ENCODE peak calls at places on chromosome 3, in six cellular contexts. C, E, S, I, M and T are unnamed samples. For H3K79me1, the result is how much of the 10 kb centered on the place peaks cover.

GRCh38 chr3:130905551-130905950 is 11.7 kb downstream of the ATP2C1 start:
- DNase-seq in C (peak), E (no peak), S (no peak), I (no peak), M (peak), T (no peak)

GRCh38 chr3:58009749-58010535 is 1.7 kb downstream of the FLNB start:
- DNase-seq in C (no peak), E (peak), S (no peak), I (no peak), M (peak), T (peak)

GRCh38 chr3:173045770-173046382 is 95.2 kb downstream of the SPATA16 start:
- DNase-seq in C (no peak), E (peak), S (no peak), I (no peak), M (peak), T (no peak)

GRCh38 chr3:52682016-52682415 is 3.7 kb downstream of the PBRM1 start:
- DNase-seq in C (peak), E (peak), S (no peak), I (no peak), M (peak), T (no peak)

GRCh38 chr3:130711885-130712284 is 34.7 kb downstream of the PIK3R4 start:
- DNase-seq in C (peak), E (no peak), S (no peak), I (no peak), M (no peak), T (no peak)

GRCh38 chr3:133833880-133834620 is 28.4 kb downstream of the SRPRB start:
- DNase-seq in C (no peak), E (no peak), S (peak), I (no peak), M (no peak), T (peak)

GRCh38 chr3:157311633-157312365 is 124.9 kb upstream of the PTX3 start:
- DNase-seq in C (peak), E (peak), S (no peak), I (no peak), M (peak), T (no peak)

GRCh38 chr3:108091498-108092259 is 848 bp upstream of the CD47 start:
- DNase-seq in C (no peak), E (peak), S (peak), I (no peak), M (no peak), T (peak)

GRCh38 chr3:196609343-196609775 is 30.1 kb upstream of the NRROS start:
- DNase-seq in C (peak), E (peak), S (peak), I (peak), M (peak), T (peak)

GRCh38 chr3:169562988-169563774 is 100.3 kb downstream of the MECOM start:
- DNase-seq in C (no peak), E (peak), S (no peak), I (no peak), M (no peak), T (no peak)

GRCh38 chr3:160006282-160007163 is 17.9 kb downstream of the IL12A start:
- DNase-seq in C (peak), E (peak), S (no peak), I (peak), M (peak), T (peak)

GRCh38 chr3:123105201-123106189 is 38.7 kb downstream of the PDIA5 start:
- DNase-seq in C (no peak), E (no peak), S (no peak), I (peak), M (no peak), T (no peak)

GRCh38 chr3:32018723-32019564 is 37.4 kb downstream of the ZNF860 start:
- DNase-seq in C (peak), E (peak), S (no peak), I (peak), M (peak), T (no peak)

GRCh38 chr3:134315286-134316106 is 58.8 kb downstream of the AMOTL2 start:
- DNase-seq in C (peak), E (peak), S (peak), I (no peak), M (peak), T (peak)

GRCh38 chr3:123201223-123201556 is 553 bp upstream of the SEC22A start:
- DNase-seq in C (no peak), E (no peak), S (no peak), I (no peak), M (no peak), T (no peak)

GRCh38 chr3:99868438-99868723 is 50.7 kb downstream of the CMSS1 start:
- DNase-seq in C (peak), E (no peak), S (no peak), I (no peak), M (peak), T (no peak)

GRCh38 chr3:118842147-118842863 is 192.3 kb downstream of the IGSF11 start:
- DNase-seq in C (no peak), E (no peak), S (no peak), I (peak), M (peak), T (no peak)

GRCh38 chr3:171116802-171117395 is 90.4 kb upstream of the SLC2A2 start:
- DNase-seq in C (no peak), E (no peak), S (no peak), I (no peak), M (no peak), T (no peak)

GRCh38 chr3:174821477-174821876 is 37.7 kb upstream of the NAALADL2 start:
- DNase-seq in C (peak), E (no peak), S (no peak), I (no peak), M (peak), T (no peak)

GRCh38 chr3:30604091-30604490 is 2.3 kb upstream of the TGFBR2 start:
- DNase-seq in C (peak), E (no peak), S (no peak), I (no peak), M (no peak), T (no peak)

GRCh38 chr3:21509706-21510105 is 241.3 kb downstream of the ZNF385D start:
- DNase-seq in C (no peak), E (no peak), S (no peak), I (no peak), M (no peak), T (no peak)

GRCh38 chr3:157089455-157090221 is 70.3 kb downstream of the CCNL1 start:
- DNase-seq in C (peak), E (peak), S (no peak), I (no peak), M (peak), T (no peak)

GRCh38 chr3:72641072-72641471 is 207.2 kb downstream of the SHQ1 start:
- DNase-seq in C (no peak), E (no peak), S (no peak), I (no peak), M (no peak), T (no peak)

GRCh38 chr3:141644931-141645330 is 93.2 kb upstream of the RNF7 start:
- DNase-seq in C (peak), E (peak), S (peak), I (peak), M (peak), T (peak)

GRCh38 chr3:78569820-78570219 is 1198.0 kb downstream of the ROBO1 start:
- DNase-seq in C (no peak), E (no peak), S (no peak), I (no peak), M (no peak), T (no peak)

DNA sequence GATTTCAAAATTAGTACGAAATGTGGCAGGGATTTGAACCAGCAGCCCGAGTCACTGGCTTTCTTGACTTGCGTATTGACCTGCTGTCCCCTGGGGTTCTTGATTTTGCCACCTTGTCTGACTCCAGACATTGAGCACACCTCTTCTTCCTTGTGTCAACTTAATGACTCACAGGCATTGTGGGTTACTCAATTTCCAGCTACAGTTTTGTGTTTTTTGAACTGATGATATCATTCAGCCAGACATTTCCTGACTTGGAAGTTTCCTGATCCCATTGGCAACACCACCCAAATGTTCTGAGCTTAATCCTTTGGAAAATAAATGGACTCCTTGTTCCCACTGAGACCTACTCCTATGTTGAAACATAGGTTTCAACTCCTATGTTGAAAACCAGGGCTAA is 64.2 kb downstream of the MOBP start:
- DNase-seq in C (peak), E (peak), S (no peak), I (no peak), M (peak), T (no peak)
- H3K79me1 ChIP-seq in C (under half), E (under half), S (under half), I (under half), M (under half), T (under half)

DNA sequence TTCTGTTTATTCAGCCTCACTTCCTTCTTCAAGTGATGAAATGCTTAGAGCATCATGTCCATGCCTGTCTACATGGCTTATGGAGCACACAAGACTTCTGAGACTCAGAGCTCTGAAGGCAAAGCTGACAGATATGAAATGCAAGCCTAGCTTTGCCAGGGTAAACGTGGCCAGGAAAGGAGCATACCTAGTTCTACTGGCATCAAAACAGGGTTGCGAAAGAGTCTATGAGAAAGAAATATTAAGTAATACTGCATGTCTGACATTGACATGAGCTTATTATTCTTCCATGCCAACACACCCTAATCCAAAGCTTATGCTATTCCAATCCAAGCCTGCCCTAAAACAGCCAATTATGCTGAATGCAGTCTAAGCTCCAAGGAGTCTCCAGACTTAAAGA is 391.5 kb downstream of the ERC2 start:
- DNase-seq in C (no peak), E (peak), S (no peak), I (no peak), M (no peak), T (no peak)
- H3K27ac ChIP-seq in C (no peak), E (no peak), S (no peak), I (no peak), M (no peak), T (no peak)

DNA sequence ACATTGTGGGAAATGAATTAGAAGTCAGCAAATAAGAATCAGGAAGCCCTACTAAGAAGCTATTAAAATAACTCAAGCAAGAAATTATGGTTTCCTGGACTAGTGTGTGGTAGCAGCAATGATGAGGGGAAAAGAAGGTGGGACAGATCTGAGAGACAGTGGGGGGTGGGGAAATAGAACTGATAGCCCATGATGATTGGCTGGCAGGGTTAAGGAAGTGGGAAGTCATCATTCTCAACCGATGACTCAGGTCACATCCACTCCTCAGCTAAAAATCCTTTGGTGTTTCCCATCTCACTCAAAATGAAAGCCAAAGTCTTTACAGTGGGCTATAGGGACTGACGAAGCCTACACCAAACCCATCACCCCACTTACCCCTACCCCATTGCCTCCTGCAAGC is 153.9 kb upstream of the ARHGEF26 start:
- DNase-seq in C (no peak), E (no peak), S (no peak), I (no peak), M (no peak), T (no peak)
- H4K91ac ChIP-seq in C (no peak), E (no peak), S (no peak), I (no peak), M (no peak), T (no peak)

GRCh38 chr3:46948830-46949671 is 27.5 kb downstream of the CCDC12 start:
- DNase-seq in C (no peak), E (no peak), S (no peak), I (no peak), M (peak), T (peak)
- H3K79me1 ChIP-seq in C (half or more), E (under half), S (under half), I (under half), M (under half), T (under half)

GRCh38 chr3:105880681-105881290 is 12.0 kb upstream of the CBLB start:
- DNase-seq in C (peak), E (no peak), S (no peak), I (no peak), M (no peak), T (no peak)

GRCh38 chr3:105891101-105891500 is 22.3 kb upstream of the CBLB start:
- DNase-seq in C (no peak), E (no peak), S (no peak), I (no peak), M (no peak), T (no peak)

GRCh38 chr3:105883798-105884377 is 15.1 kb upstream of the CBLB start:
- DNase-seq in C (no peak), E (peak), S (no peak), I (no peak), M (peak), T (no peak)

GRCh38 chr3:105885261-105885660 is 16.4 kb upstream of the CBLB start:
- DNase-seq in C (no peak), E (no peak), S (no peak), I (no peak), M (no peak), T (no peak)
- H3K27ac ChIP-seq in C (no peak), E (peak), S (no peak), I (no peak), M (no peak), T (no peak)

DNA sequence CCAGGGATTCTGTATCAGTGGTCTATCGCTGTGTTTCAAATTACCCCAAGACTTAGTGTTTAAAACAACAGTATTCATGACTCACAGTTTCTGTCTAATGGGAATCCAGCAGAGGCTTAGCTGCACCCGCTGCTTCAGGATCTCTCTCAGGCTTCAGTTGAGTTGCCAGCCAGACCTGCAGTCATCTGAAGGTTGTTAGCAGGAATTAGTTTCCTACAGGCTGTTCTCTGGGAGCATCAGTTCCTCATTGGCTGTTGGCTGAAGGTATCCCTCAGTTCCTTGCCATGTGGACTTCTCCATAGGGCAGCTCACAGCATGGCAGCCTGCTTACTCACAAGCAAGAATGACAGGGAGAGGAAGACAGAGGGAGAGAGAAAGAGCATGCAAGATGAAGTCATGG is 474.1 kb upstream of the PPP2R3A start:
- DNase-seq in C (no peak), E (no peak), S (peak), I (no peak), M (no peak), T (no peak)
- H4K91ac ChIP-seq in C (no peak), E (no peak), S (no peak), I (no peak), M (no peak), T (no peak)

DNA sequence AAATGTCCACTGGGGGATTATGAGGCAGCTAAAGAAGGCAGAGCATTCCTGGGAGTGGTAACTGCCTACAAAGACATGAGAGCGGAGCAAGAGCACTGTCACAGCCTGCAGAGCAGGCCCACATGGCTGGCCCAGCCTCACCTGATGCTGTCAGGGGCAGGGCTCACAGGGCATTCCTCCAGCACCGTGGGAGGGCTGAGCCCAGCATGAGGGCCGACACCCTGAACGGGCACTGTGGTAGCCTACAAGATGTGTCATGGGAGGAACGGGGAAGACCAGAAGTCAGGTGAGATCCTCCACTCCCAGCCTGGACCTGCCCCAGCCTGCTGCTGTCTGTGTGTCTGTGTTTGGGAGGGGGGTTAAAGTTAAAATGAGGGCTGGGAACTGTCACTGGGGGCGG is 30.1 kb downstream of the CCDC12 start:
- DNase-seq in C (no peak), E (peak), S (no peak), I (no peak), M (no peak), T (no peak)
- H3K79me1 ChIP-seq in C (half or more), E (under half), S (under half), I (under half), M (under half), T (under half)

DNA sequence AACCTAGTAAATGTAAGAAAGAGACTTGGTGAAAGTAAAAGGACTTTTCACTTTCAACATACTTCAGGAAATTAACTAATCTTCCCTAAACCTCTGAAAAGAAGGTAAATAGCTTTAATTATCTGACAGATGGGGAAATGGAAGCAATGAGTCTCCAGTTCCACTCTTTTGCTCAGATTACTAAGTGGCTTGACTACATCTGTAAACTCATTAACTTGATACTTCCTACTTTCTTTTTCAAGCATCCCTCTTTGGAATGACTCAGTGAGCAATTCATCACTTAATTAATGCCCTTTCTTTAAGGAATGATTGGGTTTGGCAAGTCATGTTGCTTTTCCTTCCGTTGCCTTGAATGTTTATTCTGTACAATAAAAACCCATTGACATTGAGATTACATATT is 234.2 kb downstream of the GRM7 start:
- DNase-seq in C (no peak), E (no peak), S (no peak), I (no peak), M (peak), T (no peak)
- H3K27ac ChIP-seq in C (no peak), E (no peak), S (no peak), I (no peak), M (no peak), T (no peak)

GRCh38 chr3:37130448-37130847 is 43.9 kb downstream of the LRRFIP2 start:
- DNase-seq in C (no peak), E (no peak), S (no peak), I (no peak), M (no peak), T (no peak)
- H4K91ac ChIP-seq in C (peak), E (no peak), S (no peak), I (no peak), M (no peak), T (no peak)